ENCODE peak calls at places on chromosome 11, in six cellular contexts. J is PC-3, K is astrocyte of the cerebellum, A is HepG2, B is fibroblast of pulmonary artery, L is AG09309. G is an unnamed sample.
A peak's percentile ranks its signal among the peaks of the same experiment; 100 is the strongest.

GRCh38 chr11:70948855-70949551 is 303.4 kb downstream of the SHANK2 start:
- DNase-seq in J (no peak), K (no peak), A (no peak), B (no peak), L (no peak), G (no peak)

GRCh38 chr11:14380947-14381555 is 22.1 kb upstream of the RRAS2 start:
- DNase-seq in J (peak; percentile 64), K (no peak), A (peak; percentile 22), B (peak; percentile 49), L (no peak), G (no peak)

GRCh38 chr11:103215812-103216211 is 106.6 kb downstream of the DYNC2H1 start:
- DNase-seq in J (peak; percentile 9), K (no peak), A (no peak), B (no peak), L (no peak), G (peak; percentile 11)

GRCh38 chr11:68127791-68128681 is 6.8 kb upstream of the CHKA start:
- DNase-seq in J (peak; percentile 73), K (peak; percentile 79), A (peak; percentile 90), B (peak; percentile 76), L (no peak), G (no peak)

GRCh38 chr11:115578275-115578674 is 74.1 kb upstream of the CADM1 start:
- DNase-seq in J (no peak), K (no peak), A (no peak), B (no peak), L (no peak), G (no peak)

GRCh38 chr11:129803533-129803932 is 12.1 kb upstream of the TMEM45B start:
- DNase-seq in J (peak; percentile 46), K (no peak), A (no peak), B (no peak), L (no peak), G (no peak)

GRCh38 chr11:96235725-96236124 is 107.3 kb downstream of the MAML2 start:
- DNase-seq in J (no peak), K (no peak), A (no peak), B (no peak), L (no peak), G (no peak)

GRCh38 chr11:76891285-76891684 is 30.6 kb downstream of the ACER3 start:
- DNase-seq in J (peak; percentile 22), K (no peak), A (no peak), B (no peak), L (no peak), G (no peak)

GRCh38 chr11:10605941-10606381 is 37.5 kb upstream of the LYVE1 start:
- DNase-seq in J (no peak), K (no peak), A (peak; percentile 8), B (peak; percentile 85), L (peak; percentile 28), G (peak; percentile 70)

GRCh38 chr11:4167292-4167691 is 72.7 kb downstream of the RRM1 start:
- DNase-seq in J (no peak), K (no peak), A (no peak), B (no peak), L (no peak), G (no peak)

GRCh38 chr11:105401269-105401809 is 208.5 kb upstream of the GRIA4 start:
- DNase-seq in J (no peak), K (no peak), A (no peak), B (no peak), L (no peak), G (no peak)

GRCh38 chr11:101003468-101003867 is 126.1 kb downstream of the PGR start:
- DNase-seq in J (peak; percentile 66), K (no peak), A (peak; percentile 9), B (no peak), L (no peak), G (no peak)

GRCh38 chr11:65855927-65856363 is 2.0 kb downstream of the CFL1 start:
- DNase-seq in J (no peak), K (no peak), A (no peak), B (no peak), L (no peak), G (no peak)

GRCh38 chr11:84922836-84923235 is 704.3 kb downstream of the DLG2 start:
- DNase-seq in J (no peak), K (no peak), A (no peak), B (no peak), L (no peak), G (no peak)

GRCh38 chr11:116342148-116342547 is 430.6 kb downstream of the BUD13 start:
- DNase-seq in J (no peak), K (no peak), A (peak; percentile 52), B (no peak), L (no peak), G (no peak)

GRCh38 chr11:68206211-68206610 is 6.9 kb downstream of the KMT5B start:
- DNase-seq in J (peak; percentile 91), K (peak; percentile 49), A (peak; percentile 74), B (peak; percentile 79), L (no peak), G (peak; percentile 72)

GRCh38 chr11:22785251-22785650 is 44.4 kb downstream of the SVIP start:
- DNase-seq in J (peak; percentile 4), K (no peak), A (no peak), B (peak; percentile 76), L (no peak), G (peak; percentile 9)

GRCh38 chr11:14059491-14059890 is 97.0 kb downstream of the SPON1 start:
- DNase-seq in J (peak; percentile 30), K (no peak), A (no peak), B (no peak), L (no peak), G (peak; percentile 54)

GRCh38 chr11:68146010-68146540 is 24.9 kb upstream of the CHKA start:
- DNase-seq in J (peak; percentile 77), K (no peak), A (peak; percentile 65), B (no peak), L (no peak), G (no peak)

GRCh38 chr11:71996946-71997345 is 1.8 kb upstream of the IL18BP start:
- DNase-seq in J (no peak), K (no peak), A (no peak), B (no peak), L (no peak), G (no peak)

GRCh38 chr11:95230054-95231034 is 658 bp downstream of the SESN3 start:
- DNase-seq in J (no peak), K (no peak), A (no peak), B (peak; percentile 12), L (no peak), G (peak; percentile 35)

GRCh38 chr11:63897459-63898156 is 19.4 kb downstream of the RCOR2 start:
- DNase-seq in J (no peak), K (no peak), A (no peak), B (no peak), L (no peak), G (no peak)

GRCh38 chr11:102179366-102179765 is 69.1 kb downstream of the YAP1 start:
- DNase-seq in J (no peak), K (no peak), A (peak; percentile 37), B (no peak), L (no peak), G (no peak)

GRCh38 chr11:33769542-33769941 is 4.8 kb downstream of the FBXO3 start:
- DNase-seq in J (peak; percentile 71), K (no peak), A (no peak), B (no peak), L (no peak), G (no peak)

GRCh38 chr11:71572811-71573210 is 7.4 kb downstream of the KRTAP5-10 start:
- DNase-seq in J (no peak), K (no peak), A (no peak), B (no peak), L (no peak), G (no peak)

GRCh38 chr11:119807841-119808240 is 78.8 kb upstream of the NECTIN1 start:
- DNase-seq in J (no peak), K (no peak), A (no peak), B (no peak), L (no peak), G (no peak)

GRCh38 chr11:13073119-13073981 is 64.2 kb downstream of the RASSF10 start:
- DNase-seq in J (peak; percentile 22), K (no peak), A (peak; percentile 31), B (peak; percentile 33), L (no peak), G (peak; percentile 47)

GRCh38 chr11:2166091-2166851 is 5.3 kb upstream of the INS start:
- DNase-seq in J (peak; percentile 52), K (no peak), A (no peak), B (no peak), L (no peak), G (no peak)
- TF ChIP-seq CTCF in J (peak; percentile 70), K (peak; percentile 53), A (peak; percentile 81), B (peak; percentile 24), L (peak; percentile 57), G (no peak)

DNA sequence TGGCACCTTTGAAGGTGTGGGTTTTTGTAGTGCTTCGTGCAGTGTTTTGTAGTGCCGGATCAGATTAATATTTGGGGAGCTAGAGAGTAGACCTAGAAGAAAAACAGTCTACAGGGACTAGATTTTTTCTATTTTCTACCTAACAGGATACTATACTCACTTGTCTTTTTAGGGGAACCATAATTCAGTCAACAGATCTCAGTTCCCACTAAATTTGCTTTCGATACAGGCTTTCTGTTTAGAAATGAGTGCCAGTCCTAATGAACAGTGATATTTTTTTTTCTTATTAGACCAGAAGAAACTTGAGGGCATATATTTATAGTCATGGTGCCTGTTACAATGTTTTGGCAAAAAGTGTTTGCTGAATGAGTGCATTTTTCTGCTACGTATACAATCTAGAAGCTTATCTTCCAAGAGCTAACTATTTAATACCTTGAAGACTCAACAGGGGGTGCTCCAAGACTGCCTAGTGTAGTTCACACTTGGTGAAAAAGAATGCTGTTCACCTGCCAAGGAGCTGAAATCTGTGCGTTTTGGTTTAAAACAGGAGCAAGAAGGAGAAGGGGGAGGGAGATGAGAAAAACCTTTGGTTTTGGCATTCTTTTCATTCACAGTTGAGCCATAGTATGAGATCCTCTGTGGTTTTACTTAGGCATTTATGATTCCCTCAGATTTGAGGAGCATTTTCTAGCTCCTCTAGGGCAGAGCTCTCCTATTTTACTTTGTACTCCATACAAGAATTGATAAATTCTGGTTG is 44.9 kb upstream of the VSTM5 start:
- DNase-seq in J (peak; percentile 95), K (peak; percentile 96), A (peak; percentile 37), B (peak; percentile 75), L (peak; percentile 85), G (peak; percentile 76)
- H3K4me3 ChIP-seq in J (no peak overlapping the region), K (no peak overlapping the region), A (no peak overlapping the region), B (no peak overlapping the region), L (no peak overlapping the region), G (no peak overlapping the region)

DNA sequence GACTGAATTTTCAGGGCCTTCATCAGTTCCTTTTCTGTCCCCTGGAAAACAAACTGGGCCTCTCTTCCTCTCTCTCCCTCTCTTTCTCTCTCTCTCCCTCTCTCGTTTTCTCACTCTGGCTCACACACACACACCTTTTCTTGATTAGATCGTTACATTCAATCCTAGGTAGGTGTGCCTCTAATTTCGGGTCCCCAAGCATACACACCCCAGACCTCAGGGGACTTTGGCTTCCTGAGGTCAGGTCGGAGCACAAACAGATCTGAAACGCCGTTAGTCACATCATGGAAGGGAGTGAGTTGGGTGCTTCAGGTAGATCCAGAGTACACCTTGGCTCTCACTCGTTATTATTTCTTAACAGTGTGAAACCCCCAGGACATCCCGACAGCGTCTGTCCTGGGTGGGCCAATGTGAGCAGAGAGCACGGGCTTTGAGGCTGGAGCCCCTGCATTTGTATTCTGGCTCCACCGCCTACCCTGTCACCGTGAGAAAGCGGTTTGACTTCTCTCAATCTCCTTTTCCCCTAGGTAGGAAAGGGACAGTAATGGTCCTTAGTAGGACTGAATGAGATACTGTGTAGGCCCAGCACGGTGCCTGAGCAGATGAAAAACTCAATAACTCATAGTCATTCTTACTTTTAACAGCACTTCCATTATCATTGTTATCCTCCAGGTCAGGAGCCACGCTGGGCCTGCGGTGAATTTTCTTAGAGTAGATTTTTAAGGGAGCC is 37.3 kb upstream of the POU2AF1 start:
- DNase-seq in J (no peak), K (no peak), A (no peak), B (no peak), L (no peak), G (no peak)
- TF ChIP-seq CTCF in J (no peak), K (no peak), A (no peak), B (no peak), L (no peak), G (no peak)

GRCh38 chr11:121437018-121437685 is 15.0 kb upstream of the SORL1 start:
- DNase-seq in J (peak; percentile 58), K (no peak), A (no peak), B (peak; percentile 58), L (no peak), G (peak; percentile 75)
- H3K4me3 ChIP-seq in J (no peak overlapping the region), K (no peak overlapping the region), A (no peak overlapping the region), B (no peak overlapping the region), L (no peak overlapping the region), G (no peak overlapping the region)

G was measured in fibroblast of mammary gland.